ENCODE peak calls at places on chromosome 4, in five cellular contexts. X is endothelial cell; L is tibial nerve; O is B cell; C is CD4-positive, alpha-beta T cell. Z is an unnamed sample.

GRCh38 chr4:102268355-102268754 is 76.9 kb downstream of the SLC39A8 start:
- DNase-seq in L (no peak), C (no peak), X (no peak), O (no peak), Z (no peak)

GRCh38 chr4:55132775-55133174 is 7.4 kb upstream of the KDR start:
- DNase-seq in O (no peak), X (no peak), C (no peak), L (no peak), Z (no peak)

GRCh38 chr4:150044517-150044916 is 33.7 kb upstream of the DCLK2 start:
- DNase-seq in X (no peak), C (no peak), L (no peak), O (no peak), Z (no peak)

GRCh38 chr4:125445525-125445924 is 130.8 kb downstream of the FAT4 start:
- DNase-seq in O (no peak), C (no peak), L (no peak), X (no peak), Z (no peak)

GRCh38 chr4:25702848-25703247 is 47.2 kb downstream of the SLC34A2 start:
- DNase-seq in X (no peak), L (no peak), C (no peak), O (no peak), Z (no peak)

GRCh38 chr4:87414806-87415205 is 7.6 kb upstream of the NUDT9 start:
- DNase-seq in C (no peak), L (no peak), X (no peak), O (no peak), Z (no peak)

GRCh38 chr4:119099227-119099910 is 36.3 kb upstream of the MYOZ2 start:
- DNase-seq in X (no peak), O (no peak), C (no peak), L (no peak), Z (no peak)

GRCh38 chr4:173272987-173273386 is 61.2 kb downstream of the HMGB2 start:
- DNase-seq in X (no peak), O (no peak), L (no peak), C (no peak), Z (no peak)

GRCh38 chr4:23033796-23034195 is 341.1 kb downstream of the GBA3 start:
- DNase-seq in L (no peak), C (no peak), O (no peak), X (no peak), Z (no peak)

GRCh38 chr4:169132561-169133305 is 122.7 kb upstream of the CBR4 start:
- DNase-seq in X (no peak), O (no peak), L (no peak), C (no peak), Z (no peak)

GRCh38 chr4:124647599-124647998 is 64.9 kb downstream of the ANKRD50 start:
- DNase-seq in C (no peak), X (no peak), O (no peak), L (no peak), Z (no peak)

GRCh38 chr4:184066584-184067300 is 150.9 kb downstream of the ENPP6 start:
- DNase-seq in L (no peak), X (no peak), C (no peak), O (no peak), Z (no peak)

GRCh38 chr4:184062769-184063168 is 154.9 kb downstream of the ENPP6 start:
- DNase-seq in O (no peak), L (no peak), C (no peak), X (no peak), Z (no peak)

GRCh38 chr4:184064877-184065276 is 152.8 kb downstream of the ENPP6 start:
- DNase-seq in C (no peak), X (no peak), L (no peak), O (no peak), Z (no peak)

DNA sequence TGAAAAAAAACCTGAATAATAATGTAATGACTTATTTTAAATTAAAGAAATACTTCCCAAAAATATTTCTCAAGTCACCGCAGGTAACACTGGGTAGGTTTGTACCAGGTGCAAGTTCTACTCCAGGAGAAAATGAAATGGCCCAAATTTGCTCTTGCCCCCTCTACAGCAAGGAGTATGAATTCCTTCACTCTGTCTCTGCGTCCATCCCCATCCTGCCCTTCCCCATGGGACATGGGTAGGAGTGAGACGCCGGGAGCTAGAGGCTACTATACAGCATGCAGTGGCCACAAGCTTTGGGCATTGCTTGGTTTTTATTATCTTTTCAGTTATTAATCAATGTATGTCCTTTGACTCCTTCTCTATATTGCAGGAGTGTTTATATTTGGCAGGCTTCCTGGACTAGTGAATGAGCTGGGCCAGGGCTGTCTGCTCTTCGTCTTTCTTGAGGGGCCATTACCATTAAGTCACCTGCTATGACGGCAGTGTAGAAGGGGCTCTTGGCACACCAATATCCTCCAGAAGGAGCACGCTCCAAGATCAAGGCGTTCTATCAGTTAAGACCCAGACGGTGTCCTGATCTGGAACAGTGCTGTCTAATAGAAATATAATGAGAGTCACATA is 149.6 kb downstream of the ENPP6 start:
- DNase-seq in L (no peak), C (no peak), O (no peak), X (no peak), Z (no peak)
- TF ChIP-seq CTCF in L (no peak), C (no peak), O (no peak), X (no peak), Z (no peak)

GRCh38 chr4:81260443-81261102 is 45.6 kb upstream of the PRKG2 start:
- DNase-seq in L (no peak), O (no peak), X (peak), C (no peak), Z (no peak)
- TF ChIP-seq CTCF in L (no peak), O (no peak), X (peak), C (no peak), Z (peak)

DNA sequence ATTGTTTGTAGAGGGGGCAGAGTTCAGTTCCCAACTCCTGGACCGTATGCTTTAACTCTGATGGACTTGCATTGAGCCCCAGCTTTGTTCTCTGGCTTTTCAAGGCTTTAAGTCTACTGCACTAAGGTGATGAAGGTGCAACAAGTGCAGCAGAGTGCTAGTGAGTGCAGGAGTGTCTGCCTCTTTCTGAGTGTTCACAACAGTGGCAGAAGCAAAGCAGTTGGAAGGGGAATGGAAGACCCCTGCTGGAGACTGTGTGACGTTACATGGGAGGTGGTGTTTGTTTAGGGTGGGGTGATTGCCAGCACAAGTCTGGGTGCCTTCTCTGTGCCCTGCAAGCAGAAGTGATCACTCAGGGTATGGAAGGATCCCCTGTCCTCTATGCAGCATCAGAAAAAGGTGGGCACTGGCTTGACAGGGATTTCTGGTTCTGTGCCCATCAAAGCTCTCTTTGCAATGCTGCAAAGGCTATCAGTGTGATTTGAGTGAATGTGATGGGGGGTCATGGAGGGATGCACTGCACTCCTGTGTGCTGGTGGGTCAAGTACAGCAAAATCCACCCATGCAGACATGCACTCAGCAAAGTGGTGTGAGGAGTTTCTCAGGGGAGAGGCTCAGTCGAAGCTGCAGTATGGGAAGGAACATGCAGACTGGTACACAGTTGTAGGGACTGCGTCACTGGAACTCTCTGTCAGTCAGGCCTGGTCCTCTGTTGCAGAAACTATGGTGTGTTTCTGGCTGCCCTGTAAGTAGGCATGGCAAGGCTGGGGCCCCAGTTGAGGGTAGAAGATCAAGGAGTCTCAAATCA is 70.9 kb upstream of the UGT2B7 start:
- DNase-seq in C (no peak), O (no peak), L (no peak), X (peak), Z (no peak)
- TF ChIP-seq CTCF in C (no peak), O (no peak), L (no peak), X (peak), Z (no peak)

GRCh38 chr4:56430203-56430602 is 5.2 kb downstream of the PPAT start:
- DNase-seq in O (no peak), C (no peak), X (no peak), L (no peak), Z (no peak)

GRCh38 chr4:56434599-56435000 is 815 bp downstream of the PPAT start:
- DNase-seq in C (no peak), X (no peak), O (no peak), L (no peak), Z (no peak)

GRCh38 chr4:56435748-56436442 is at the start of gene PAICS:
- DNase-seq in O (peak), C (peak), X (peak), L (peak), Z (peak)

GRCh38 chr4:56433280-56433679 is 2.1 kb downstream of the PPAT start:
- DNase-seq in L (no peak), X (no peak), O (no peak), C (no peak), Z (no peak)

DNA sequence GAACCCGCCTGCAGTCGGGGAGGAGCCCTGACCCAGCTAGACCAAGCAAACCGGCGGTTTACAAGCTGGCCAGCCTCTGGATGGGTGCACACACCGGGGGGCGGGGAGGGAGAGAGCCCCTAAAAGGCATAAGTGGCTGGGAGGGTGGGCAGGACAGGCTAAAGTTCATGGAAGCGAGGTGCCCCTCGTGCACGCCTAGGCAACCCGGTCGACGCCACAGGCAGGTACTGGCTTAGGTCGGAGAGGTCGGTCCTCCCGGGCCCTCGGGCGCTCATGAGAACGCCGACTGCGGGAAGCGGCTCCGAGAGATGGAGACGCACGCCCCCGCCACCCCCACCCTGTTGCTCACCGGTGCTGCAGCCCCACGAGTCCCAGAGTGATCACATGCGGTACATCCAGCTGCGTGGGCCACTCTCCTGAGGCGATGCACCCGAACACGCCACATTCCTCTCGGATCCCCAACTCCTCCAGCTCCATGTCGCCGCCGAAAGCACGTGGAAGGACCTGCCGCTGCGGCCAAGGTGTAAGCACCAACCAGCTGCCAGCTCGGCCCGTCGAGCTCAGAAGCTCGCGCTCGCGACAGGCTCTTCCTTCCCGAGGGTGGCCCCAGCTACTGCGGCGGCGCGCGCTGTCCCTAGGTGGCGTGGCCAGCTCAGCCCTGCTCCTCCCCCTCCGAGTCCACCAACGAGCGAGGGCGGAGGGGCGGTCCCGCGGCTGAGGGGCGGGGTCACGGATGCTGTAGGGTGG is at the start of gene PPAT:
- DNase-seq in L (peak), X (peak), O (peak), C (peak), Z (peak)
- TF ChIP-seq CTCF in L (peak), X (no peak), O (peak), C (peak), Z (peak)

DNA sequence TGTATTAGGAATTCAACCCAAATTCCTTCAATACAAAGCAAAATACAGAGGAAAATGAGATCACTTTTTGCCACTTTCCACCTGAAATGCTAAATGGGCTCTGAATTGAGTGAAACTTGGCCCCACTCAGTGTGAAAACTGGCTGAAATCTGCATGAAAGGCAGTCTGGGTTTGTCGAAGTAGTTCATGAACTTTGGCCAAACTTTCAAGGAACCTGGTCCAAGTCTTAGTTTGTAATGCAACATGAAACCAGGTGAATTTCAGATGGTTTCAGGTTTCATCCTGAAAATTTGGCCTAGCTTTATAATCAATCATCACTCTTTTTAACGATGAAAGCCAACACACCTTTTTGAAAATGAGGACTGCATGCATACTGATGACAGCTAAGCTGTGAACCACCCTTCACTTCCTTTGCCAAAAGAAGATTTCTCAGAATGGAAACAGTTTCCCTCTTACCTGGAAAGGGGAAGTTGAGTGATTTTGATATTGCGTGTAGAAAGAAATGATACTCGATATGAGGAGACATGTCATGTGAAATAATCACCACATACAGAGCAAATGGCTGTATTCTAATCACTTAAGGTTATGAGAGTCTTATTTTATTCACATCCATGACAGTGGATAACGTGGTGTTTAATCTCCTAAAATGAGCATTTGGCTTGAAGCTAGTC is 209.9 kb upstream of the ETNPPL start:
- DNase-seq in X (no peak), L (no peak), C (no peak), O (no peak), Z (no peak)
- TF ChIP-seq CTCF in X (no peak), L (no peak), C (no peak), O (no peak), Z (no peak)

GRCh38 chr4:138759508-138759907 is 256.1 kb upstream of the NOCT start:
- DNase-seq in L (no peak), C (no peak), X (no peak), O (no peak), Z (no peak)

GRCh38 chr4:138766332-138766731 is 249.2 kb upstream of the NOCT start:
- DNase-seq in O (no peak), L (no peak), X (no peak), C (no peak), Z (no peak)

GRCh38 chr4:138770818-138771217 is 244.8 kb upstream of the NOCT start:
- DNase-seq in L (no peak), O (no peak), X (no peak), C (no peak), Z (no peak)

GRCh38 chr4:138761638-138762205 is 253.9 kb upstream of the NOCT start:
- DNase-seq in L (no peak), X (no peak), C (no peak), O (no peak), Z (no peak)

DNA sequence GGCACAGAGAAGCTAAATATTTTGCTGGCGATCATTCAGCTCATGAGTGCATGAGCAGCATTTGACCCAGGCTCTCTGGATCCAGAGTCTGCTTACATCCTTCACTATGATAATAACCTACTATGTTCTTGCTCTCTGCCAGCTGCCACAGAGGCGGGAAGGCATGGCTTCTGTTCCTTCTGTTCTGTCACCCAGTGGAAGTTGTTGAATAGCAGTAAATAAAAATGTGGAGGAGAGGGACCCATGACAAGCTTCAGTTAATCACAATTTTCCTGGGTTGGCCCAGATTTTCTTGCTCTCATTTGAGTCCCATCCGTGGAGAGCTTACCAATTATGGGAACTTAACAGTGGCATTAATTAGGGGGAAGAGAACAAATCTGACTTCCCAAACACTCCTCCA is 250.1 kb upstream of the NOCT start:
- DNase-seq in C (no peak), X (no peak), O (no peak), L (no peak), Z (no peak)
- TF ChIP-seq CTCF in C (no peak), X (no peak), O (no peak), L (no peak), Z (no peak)

GRCh38 chr4:1049591-1049905 is 38.1 kb downstream of the FGFRL1 start:
- DNase-seq in X (no peak), O (no peak), L (no peak), C (no peak), Z (no peak)

GRCh38 chr4:1048781-1049590 is 37.6 kb downstream of the FGFRL1 start:
- DNase-seq in O (no peak), X (no peak), L (no peak), C (no peak), Z (no peak)

GRCh38 chr4:1052231-1052671 is 40.8 kb downstream of the FGFRL1 start:
- DNase-seq in C (no peak), O (no peak), L (no peak), X (no peak), Z (no peak)

GRCh38 chr4:1051472-1051871 is 40.0 kb downstream of the FGFRL1 start:
- DNase-seq in O (no peak), L (no peak), X (no peak), C (no peak), Z (no peak)

GRCh38 chr4:1050486-1051213 is 39.2 kb downstream of the FGFRL1 start:
- DNase-seq in O (no peak), C (no peak), X (no peak), L (no peak), Z (no peak)
- TF ChIP-seq CTCF in O (no peak), C (no peak), X (no peak), L (peak), Z (no peak)

GRCh38 chr4:73257242-73257994 is 1.2 kb downstream of the ANKRD17 start:
- DNase-seq in L (peak), O (peak), X (peak), C (peak), Z (peak)

GRCh38 chr4:73259552-73260140 is 1.0 kb upstream of the ANKRD17 start:
- DNase-seq in X (no peak), L (no peak), C (no peak), O (no peak), Z (no peak)

GRCh38 chr4:73258668-73259551 is at the start of gene ANKRD17:
- DNase-seq in X (peak), L (peak), O (peak), C (peak), Z (peak)

GRCh38 chr4:73257995-73258667 is 467 bp downstream of the ANKRD17 start:
- DNase-seq in L (peak), O (no peak), X (no peak), C (no peak), Z (no peak)
- TF ChIP-seq CTCF in L (peak), O (peak), X (no peak), C (peak), Z (peak)